ENCODE peak calls at places on chromosomes 16 and 17, in six cellular contexts. U, D, I, V, E and B are unnamed samples.

GRCh38 chr17:74814453-74814852 is 38.3 kb upstream of the NAT9 start:
- DNase-seq in V (peak), D (no peak), E (no peak), I (no peak), U (no peak), B (no peak)

GRCh38 chr16:68481636-68482035 is 33.3 kb upstream of the SMPD3 start:
- DNase-seq in I (no peak), V (no peak), E (no peak), D (no peak), U (no peak), B (no peak)

GRCh38 chr17:70767102-70767701 is 597.9 kb downstream of the KCNJ2 start:
- DNase-seq in U (peak), D (no peak), E (peak), I (no peak), V (peak), B (no peak)

GRCh38 chr17:45276031-45276430 is 14.1 kb upstream of the SPATA32 start:
- DNase-seq in U (no peak), D (no peak), E (no peak), V (no peak), I (no peak), B (no peak)

GRCh38 chr17:82661717-82662683 is 13.8 kb upstream of the WDR45B start:
- DNase-seq in V (no peak), U (no peak), E (no peak), I (no peak), D (no peak), B (no peak)

GRCh38 chr17:29048440-29049360 is 5.8 kb downstream of the PIPOX start:
- DNase-seq in U (peak), D (no peak), E (peak), I (no peak), V (no peak), B (no peak)

GRCh38 chr17:80633197-80633596 is 88.6 kb downstream of the RPTOR start:
- DNase-seq in I (no peak), U (peak), V (no peak), E (no peak), D (no peak), B (no peak)

GRCh38 chr17:55664287-55664686 is 58.4 kb downstream of the TMEM100 start:
- DNase-seq in I (no peak), D (no peak), U (no peak), E (no peak), V (no peak), B (no peak)

GRCh38 chr17:44187131-44187899 is 543 bp downstream of the TMUB2 start:
- DNase-seq in U (no peak), E (peak), I (no peak), V (peak), D (peak), B (no peak)

GRCh38 chr16:12089492-12090161 is 113.1 kb downstream of the SNX29 start:
- DNase-seq in I (peak), E (peak), D (no peak), V (peak), U (peak), B (peak)

GRCh38 chr16:616771-617586 is 13.8 kb upstream of the WFIKKN1 start:
- DNase-seq in U (no peak), D (no peak), E (no peak), I (peak), V (no peak), B (no peak)

GRCh38 chr17:41403409-41404023 is 6.1 kb upstream of the KRT31 start:
- DNase-seq in V (peak), U (no peak), I (no peak), E (peak), D (no peak), B (no peak)

GRCh38 chr17:60598001-60598736 is 1.8 kb upstream of the PPM1D start:
- DNase-seq in I (no peak), V (no peak), E (no peak), U (no peak), D (no peak), B (no peak)

GRCh38 chr17:57898487-57899311 is 48.9 kb upstream of the MRPS23 start:
- DNase-seq in E (peak), U (peak), D (no peak), I (peak), V (no peak), B (peak)

GRCh38 chr16:48960830-48961229 is 320.8 kb downstream of the CBLN1 start:
- DNase-seq in U (no peak), E (no peak), D (no peak), V (no peak), I (no peak), B (no peak)

GRCh38 chr17:77314601-77315000 is 173.8 kb downstream of the SEC14L1 start:
- DNase-seq in E (no peak), U (no peak), D (no peak), I (peak), V (no peak), B (no peak)

GRCh38 chr17:37792787-37793186 is 47.9 kb upstream of the HNF1B start:
- DNase-seq in D (no peak), E (peak), I (no peak), V (peak), U (no peak), B (no peak)

GRCh38 chr17:20299013-20299412 is 168.3 kb downstream of the LGALS9B start:
- DNase-seq in E (no peak), I (no peak), U (no peak), V (no peak), D (no peak), B (no peak)

GRCh38 chr17:395974-396373 is 43.4 kb upstream of the RPH3AL start:
- DNase-seq in I (no peak), V (no peak), U (no peak), D (no peak), E (no peak), B (no peak)

GRCh38 chr17:43337684-43338428 is 60.9 kb upstream of the ARL4D start:
- DNase-seq in D (no peak), V (no peak), I (no peak), U (no peak), E (no peak), B (no peak)

GRCh38 chr16:49168146-49168545 is 113.5 kb downstream of the CBLN1 start:
- DNase-seq in U (no peak), I (no peak), E (no peak), D (no peak), V (no peak), B (no peak)

GRCh38 chr17:3964203-3965122 is at the start of gene ATP2A3:
- DNase-seq in I (peak), V (no peak), E (no peak), U (no peak), D (peak), B (no peak)

GRCh38 chr17:62653831-62654829 is 26.7 kb downstream of the MRC2 start:
- DNase-seq in E (peak), V (no peak), U (peak), I (peak), D (no peak), B (no peak)

GRCh38 chr17:8701754-8702153 is 42.9 kb downstream of the CCDC42 start:
- DNase-seq in E (no peak), D (no peak), I (no peak), V (no peak), U (no peak), B (no peak)

GRCh38 chr17:44030482-44030881 is 15.7 kb upstream of the TMEM101 start:
- DNase-seq in I (no peak), E (no peak), D (no peak), U (no peak), V (no peak), B (no peak)

GRCh38 chr17:2090210-2090641 is 35.3 kb downstream of the HIC1 start:
- DNase-seq in U (no peak), V (no peak), E (no peak), I (no peak), D (no peak), B (no peak)

GRCh38 chr17:14803781-14804180 is 461.3 kb downstream of the PMP22 start:
- DNase-seq in U (no peak), V (no peak), E (no peak), D (no peak), I (no peak), B (peak)

GRCh38 chr17:80647746-80648145 is 103.1 kb downstream of the RPTOR start:
- DNase-seq in I (no peak), D (no peak), V (no peak), E (peak), U (no peak), B (no peak)

GRCh38 chr16:25941800-25942558 is 250.2 kb downstream of the HS3ST4 start:
- DNase-seq in D (no peak), V (no peak), E (no peak), I (no peak), U (no peak), B (no peak)

GRCh38 chr17:64155751-64156544 is 26.0 kb upstream of the ERN1 start:
- DNase-seq in E (peak), V (peak), I (no peak), U (peak), D (no peak), B (peak)

GRCh38 chr17:39084558-39084957 is 66.9 kb downstream of the PLXDC1 start:
- DNase-seq in D (no peak), V (no peak), E (no peak), U (no peak), I (no peak), B (no peak)

GRCh38 chr16:48276102-48276501 is 28.8 kb upstream of the ABCC11 start:
- DNase-seq in I (no peak), D (no peak), U (no peak), V (peak), E (peak), B (peak)

GRCh38 chr17:64377769-64378282 is 12.8 kb downstream of the PECAM1 start:
- DNase-seq in D (no peak), V (peak), I (peak), E (peak), U (no peak), B (no peak)